ENCODE peak calls at places on chromosomes 6 and 20, in ten cellular contexts. One of them, this sample, is unnamed.

GRCh38 chr6:11072080-11072479 is 21.6 kb upstream of the SMIM13 start:
- DNase-seq in colonic mucosa: no peak
- DNase-seq in PC-3: no peak
- DNase-seq in mammary epithelial cell: peak; percentile 18
- DNase-seq in BE2C: no peak
- DNase-seq in right atrium auricular region: no peak
- DNase-seq in ovary: no peak
- DNase-seq in HCT116: no peak
- DNase-seq in WERI-Rb-1: no peak
- DNase-seq in breast epithelium: no peak
- DNase-seq in this sample: no peak

GRCh38 chr6:33854572-33855030 is 50.8 kb upstream of the MLN start:
- DNase-seq in right atrium auricular region: no peak
- DNase-seq in ovary: peak; percentile 45
- DNase-seq in colonic mucosa: no peak
- DNase-seq in breast epithelium: no peak
- DNase-seq in BE2C: no peak
- DNase-seq in WERI-Rb-1: peak; percentile 63
- DNase-seq in PC-3: no peak
- DNase-seq in mammary epithelial cell: no peak
- DNase-seq in HCT116: no peak
- DNase-seq in this sample: no peak

GRCh38 chr20:3658708-3659491 is 4.3 kb downstream of the GFRA4 start:
- DNase-seq in right atrium auricular region: no peak
- DNase-seq in colonic mucosa: no peak
- DNase-seq in HCT116: no peak
- DNase-seq in breast epithelium: no peak
- DNase-seq in ovary: no peak
- DNase-seq in WERI-Rb-1: no peak
- DNase-seq in PC-3: no peak
- DNase-seq in mammary epithelial cell: no peak
- DNase-seq in BE2C: no peak
- DNase-seq in this sample: peak; percentile 90

GRCh38 chr20:49186535-49187329 is 1.4 kb downstream of the STAU1 start:
- DNase-seq in colonic mucosa: peak; percentile 84
- DNase-seq in PC-3: peak; percentile 76
- DNase-seq in breast epithelium: no peak
- DNase-seq in HCT116: no peak
- DNase-seq in ovary: peak; percentile 43
- DNase-seq in BE2C: peak; percentile 13
- DNase-seq in right atrium auricular region: peak; percentile 69
- DNase-seq in mammary epithelial cell: peak; percentile 66
- DNase-seq in WERI-Rb-1: peak; percentile 29
- DNase-seq in this sample: peak; percentile 65

GRCh38 chr6:3625980-3626533 is 125.5 kb downstream of the PXDC1 start:
- DNase-seq in BE2C: no peak
- DNase-seq in HCT116: no peak
- DNase-seq in PC-3: no peak
- DNase-seq in breast epithelium: peak; percentile 24
- DNase-seq in right atrium auricular region: peak; percentile 40
- DNase-seq in ovary: no peak
- DNase-seq in WERI-Rb-1: no peak
- DNase-seq in mammary epithelial cell: no peak
- DNase-seq in colonic mucosa: no peak
- DNase-seq in this sample: no peak

GRCh38 chr6:113632220-113632864 is 224.8 kb upstream of the MARCKS start:
- DNase-seq in mammary epithelial cell: peak; percentile 99
- DNase-seq in breast epithelium: no peak
- DNase-seq in HCT116: peak; percentile 65
- DNase-seq in BE2C: no peak
- DNase-seq in colonic mucosa: peak; percentile 50
- DNase-seq in WERI-Rb-1: no peak
- DNase-seq in ovary: no peak
- DNase-seq in right atrium auricular region: no peak
- DNase-seq in PC-3: peak; percentile 89
- DNase-seq in this sample: peak; percentile 94

GRCh38 chr6:99608886-99609482 is 2.4 kb downstream of the PRDM13 start:
- DNase-seq in ovary: no peak
- DNase-seq in colonic mucosa: no peak
- DNase-seq in right atrium auricular region: no peak
- DNase-seq in BE2C: no peak
- DNase-seq in WERI-Rb-1: no peak
- DNase-seq in breast epithelium: no peak
- DNase-seq in PC-3: no peak
- DNase-seq in mammary epithelial cell: no peak
- DNase-seq in HCT116: no peak
- DNase-seq in this sample: no peak

GRCh38 chr6:150764638-150765456 is 100.7 kb upstream of the MTHFD1L start:
- DNase-seq in ovary: no peak
- DNase-seq in breast epithelium: no peak
- DNase-seq in PC-3: no peak
- DNase-seq in right atrium auricular region: no peak
- DNase-seq in colonic mucosa: no peak
- DNase-seq in mammary epithelial cell: no peak
- DNase-seq in BE2C: no peak
- DNase-seq in HCT116: no peak
- DNase-seq in WERI-Rb-1: no peak
- DNase-seq in this sample: no peak

GRCh38 chr6:23659125-23659524 is 466.9 kb upstream of the NRSN1 start:
- DNase-seq in HCT116: no peak
- DNase-seq in breast epithelium: no peak
- DNase-seq in mammary epithelial cell: no peak
- DNase-seq in PC-3: peak; percentile 64
- DNase-seq in right atrium auricular region: no peak
- DNase-seq in ovary: no peak
- DNase-seq in BE2C: peak; percentile 64
- DNase-seq in WERI-Rb-1: peak; percentile 68
- DNase-seq in colonic mucosa: no peak
- DNase-seq in this sample: no peak

GRCh38 chr6:83192871-83193746 is at the start of the genes PGM3 and RWDD2A:
- DNase-seq in BE2C: peak; percentile 94
- DNase-seq in HCT116: peak; percentile 56
- DNase-seq in WERI-Rb-1: peak; percentile 89
- DNase-seq in ovary: peak; percentile 92
- DNase-seq in colonic mucosa: peak; percentile 94
- DNase-seq in PC-3: peak; percentile 80
- DNase-seq in breast epithelium: peak; percentile 82
- DNase-seq in mammary epithelial cell: peak; percentile 77
- DNase-seq in right atrium auricular region: peak; percentile 93
- DNase-seq in this sample: peak; percentile 93

GRCh38 chr6:110528051-110528929 is 51.9 kb upstream of the SLC22A16 start:
- DNase-seq in right atrium auricular region: peak; percentile 66
- DNase-seq in breast epithelium: no peak
- DNase-seq in ovary: no peak
- DNase-seq in PC-3: peak; percentile 95
- DNase-seq in WERI-Rb-1: peak; percentile 32
- DNase-seq in mammary epithelial cell: peak; percentile 97
- DNase-seq in colonic mucosa: peak; percentile 66
- DNase-seq in BE2C: peak; percentile 62
- DNase-seq in HCT116: peak; percentile 56
- DNase-seq in this sample: peak; percentile 70

GRCh38 chr6:88641178-88641903 is 322.1 kb downstream of the RNGTT start:
- DNase-seq in right atrium auricular region: no peak
- DNase-seq in WERI-Rb-1: no peak
- DNase-seq in BE2C: no peak
- DNase-seq in HCT116: no peak
- DNase-seq in PC-3: no peak
- DNase-seq in ovary: no peak
- DNase-seq in colonic mucosa: no peak
- DNase-seq in mammary epithelial cell: no peak
- DNase-seq in breast epithelium: no peak
- DNase-seq in this sample: peak; percentile 86

GRCh38 chr6:32883789-32884188 is 29.8 kb downstream of the PSMB9 start:
- DNase-seq in breast epithelium: no peak
- DNase-seq in colonic mucosa: no peak
- DNase-seq in PC-3: no peak
- DNase-seq in right atrium auricular region: peak; percentile 81
- DNase-seq in ovary: no peak
- DNase-seq in mammary epithelial cell: peak; percentile 40
- DNase-seq in BE2C: no peak
- DNase-seq in WERI-Rb-1: no peak
- DNase-seq in HCT116: no peak
- DNase-seq in this sample: no peak

GRCh38 chr20:31542201-31542842 is 28.1 kb downstream of the HM13 start:
- DNase-seq in HCT116: no peak
- DNase-seq in WERI-Rb-1: no peak
- DNase-seq in PC-3: peak; percentile 42
- DNase-seq in BE2C: no peak
- DNase-seq in right atrium auricular region: no peak
- DNase-seq in breast epithelium: no peak
- DNase-seq in colonic mucosa: no peak
- DNase-seq in ovary: no peak
- DNase-seq in mammary epithelial cell: peak; percentile 68
- DNase-seq in this sample: no peak

GRCh38 chr6:81849248-81849647 is 96.8 kb upstream of the TENT5A start:
- DNase-seq in right atrium auricular region: no peak
- DNase-seq in ovary: no peak
- DNase-seq in breast epithelium: no peak
- DNase-seq in WERI-Rb-1: no peak
- DNase-seq in PC-3: no peak
- DNase-seq in colonic mucosa: no peak
- DNase-seq in mammary epithelial cell: no peak
- DNase-seq in BE2C: no peak
- DNase-seq in HCT116: no peak
- DNase-seq in this sample: no peak

GRCh38 chr6:157867981-157868380 is 44.9 kb downstream of the SNX9 start:
- DNase-seq in breast epithelium: no peak
- DNase-seq in WERI-Rb-1: no peak
- DNase-seq in PC-3: no peak
- DNase-seq in ovary: no peak
- DNase-seq in colonic mucosa: no peak
- DNase-seq in mammary epithelial cell: no peak
- DNase-seq in HCT116: no peak
- DNase-seq in BE2C: no peak
- DNase-seq in right atrium auricular region: no peak
- DNase-seq in this sample: no peak

GRCh38 chr20:53260168-53260567 is 288.0 kb downstream of the TSHZ2 start:
- DNase-seq in ovary: no peak
- DNase-seq in colonic mucosa: no peak
- DNase-seq in PC-3: no peak
- DNase-seq in HCT116: no peak
- DNase-seq in breast epithelium: no peak
- DNase-seq in WERI-Rb-1: no peak
- DNase-seq in BE2C: no peak
- DNase-seq in right atrium auricular region: no peak
- DNase-seq in mammary epithelial cell: no peak
- DNase-seq in this sample: no peak

GRCh38 chr20:21395666-21396044 is 1.7 kb downstream of the NKX2-4 start:
- DNase-seq in breast epithelium: no peak
- DNase-seq in colonic mucosa: no peak
- DNase-seq in right atrium auricular region: no peak
- DNase-seq in BE2C: peak; percentile 14
- DNase-seq in ovary: no peak
- DNase-seq in PC-3: no peak
- DNase-seq in mammary epithelial cell: no peak
- DNase-seq in WERI-Rb-1: no peak
- DNase-seq in HCT116: no peak
- DNase-seq in this sample: peak; percentile 38

GRCh38 chr6:16872543-16873230 is 111.4 kb upstream of the ATXN1 start:
- DNase-seq in breast epithelium: no peak
- DNase-seq in PC-3: no peak
- DNase-seq in right atrium auricular region: no peak
- DNase-seq in HCT116: no peak
- DNase-seq in colonic mucosa: no peak
- DNase-seq in mammary epithelial cell: no peak
- DNase-seq in ovary: no peak
- DNase-seq in WERI-Rb-1: no peak
- DNase-seq in BE2C: no peak
- DNase-seq in this sample: peak; percentile 11

DNA sequence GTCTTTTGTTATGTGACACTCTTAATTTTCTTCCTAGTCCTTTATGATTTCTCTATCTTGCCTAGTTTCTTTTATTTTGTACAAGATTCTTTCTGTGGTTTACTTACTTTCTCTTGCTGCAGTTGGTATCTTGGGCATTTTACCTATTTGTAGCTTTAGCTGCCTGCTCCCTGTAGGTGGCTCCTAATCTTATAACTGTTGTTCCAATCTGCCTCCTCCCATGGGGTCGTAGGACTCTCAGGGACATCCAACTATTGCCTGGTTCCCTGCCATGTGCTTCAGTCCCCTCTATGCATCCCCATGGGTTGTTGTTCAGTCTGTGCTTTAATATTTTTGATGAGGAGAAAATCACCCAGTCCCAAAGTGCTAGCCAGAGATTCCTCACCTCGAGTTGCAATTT is 31.4 kb downstream of the RIN2 start:
- DNase-seq in PC-3: no peak
- DNase-seq in colonic mucosa: no peak
- DNase-seq in breast epithelium: no peak
- DNase-seq in BE2C: no peak
- DNase-seq in HCT116: no peak
- DNase-seq in WERI-Rb-1: no peak
- DNase-seq in right atrium auricular region: no peak
- DNase-seq in mammary epithelial cell: no peak
- DNase-seq in ovary: no peak
- DNase-seq in this sample: no peak
- TF ChIP-seq CTCF in PC-3: no peak
- TF ChIP-seq CTCF in colonic mucosa: no peak
- TF ChIP-seq CTCF in breast epithelium: no peak
- TF ChIP-seq CTCF in BE2C: no peak
- TF ChIP-seq CTCF in HCT116: peak; percentile 13
- TF ChIP-seq CTCF in WERI-Rb-1: no peak
- TF ChIP-seq CTCF in right atrium auricular region: no peak
- TF ChIP-seq CTCF in mammary epithelial cell: peak; percentile 29
- TF ChIP-seq CTCF in ovary: no peak
- TF ChIP-seq CTCF in this sample: no peak

GRCh38 chr6:128507337-128508310 is 12.8 kb downstream of the PTPRK start:
- DNase-seq in mammary epithelial cell: peak; percentile 81
- DNase-seq in right atrium auricular region: no peak
- DNase-seq in PC-3: peak; percentile 80
- DNase-seq in HCT116: no peak
- DNase-seq in BE2C: no peak
- DNase-seq in colonic mucosa: peak; percentile 74
- DNase-seq in WERI-Rb-1: no peak
- DNase-seq in breast epithelium: no peak
- DNase-seq in ovary: no peak
- DNase-seq in this sample: no peak
- H3K4me3 ChIP-seq in mammary epithelial cell: no peak overlapping the region
- H3K4me3 ChIP-seq in right atrium auricular region: no peak overlapping the region
- H3K4me3 ChIP-seq in PC-3: peak overlapping the region; percentile 41
- H3K4me3 ChIP-seq in HCT116: no peak overlapping the region
- H3K4me3 ChIP-seq in BE2C: no peak overlapping the region
- H3K4me3 ChIP-seq in colonic mucosa: no peak overlapping the region
- H3K4me3 ChIP-seq in WERI-Rb-1: no peak overlapping the region
- H3K4me3 ChIP-seq in breast epithelium: no peak overlapping the region
- H3K4me3 ChIP-seq in ovary: no peak overlapping the region
- H3K4me3 ChIP-seq in this sample: no peak overlapping the region

GRCh38 chr6:144912474-144912873 is 627.3 kb downstream of the UTRN start:
- DNase-seq in mammary epithelial cell: peak; percentile 44
- DNase-seq in WERI-Rb-1: no peak
- DNase-seq in BE2C: no peak
- DNase-seq in breast epithelium: no peak
- DNase-seq in colonic mucosa: no peak
- DNase-seq in HCT116: no peak
- DNase-seq in PC-3: peak; percentile 71
- DNase-seq in right atrium auricular region: no peak
- DNase-seq in ovary: no peak
- DNase-seq in this sample: no peak
- TF ChIP-seq CTCF in mammary epithelial cell: no peak
- TF ChIP-seq CTCF in WERI-Rb-1: no peak
- TF ChIP-seq CTCF in BE2C: no peak
- TF ChIP-seq CTCF in breast epithelium: no peak
- TF ChIP-seq CTCF in colonic mucosa: no peak
- TF ChIP-seq CTCF in HCT116: peak; percentile 14
- TF ChIP-seq CTCF in PC-3: no peak
- TF ChIP-seq CTCF in right atrium auricular region: no peak
- TF ChIP-seq CTCF in ovary: no peak
- TF ChIP-seq CTCF in this sample: no peak

GRCh38 chr6:36340341-36340670 is 3.6 kb upstream of the BNIP5 start:
- DNase-seq in breast epithelium: no peak
- DNase-seq in WERI-Rb-1: no peak
- DNase-seq in HCT116: no peak
- DNase-seq in colonic mucosa: no peak
- DNase-seq in ovary: no peak
- DNase-seq in right atrium auricular region: no peak
- DNase-seq in mammary epithelial cell: no peak
- DNase-seq in BE2C: no peak
- DNase-seq in PC-3: no peak
- DNase-seq in this sample: no peak
- H3K4me3 ChIP-seq in breast epithelium: no peak overlapping the region
- H3K4me3 ChIP-seq in WERI-Rb-1: no peak overlapping the region
- H3K4me3 ChIP-seq in HCT116: no peak overlapping the region
- H3K4me3 ChIP-seq in colonic mucosa: no peak overlapping the region
- H3K4me3 ChIP-seq in ovary: no peak overlapping the region
- H3K4me3 ChIP-seq in right atrium auricular region: no peak overlapping the region
- H3K4me3 ChIP-seq in mammary epithelial cell: no peak overlapping the region
- H3K4me3 ChIP-seq in BE2C: no peak overlapping the region
- H3K4me3 ChIP-seq in PC-3: no peak overlapping the region
- H3K4me3 ChIP-seq in this sample: no peak overlapping the region